ENCODE peak calls at places on chromosomes 16 and 17, in seven cellular contexts. One of them, this sample, is unnamed.

GRCh38 chr17:62004388-62004787 is 60.7 kb downstream of the MED13 start:
- DNase-seq in pancreas: no peak
- DNase-seq in heart right ventricle: no peak
- DNase-seq in OCI-LY7: no peak
- DNase-seq in tibial artery: no peak
- DNase-seq in Panc1: no peak
- DNase-seq in AG04450: no peak
- DNase-seq in this sample: no peak

GRCh38 chr16:77732241-77732946 is 10.1 kb downstream of the NUDT7 start:
- DNase-seq in pancreas: no peak
- DNase-seq in heart right ventricle: no peak
- DNase-seq in OCI-LY7: no peak
- DNase-seq in tibial artery: no peak
- DNase-seq in Panc1: no peak
- DNase-seq in AG04450: peak
- DNase-seq in this sample: no peak

GRCh38 chr16:54208262-54208661 is 78.3 kb downstream of the IRX3 start:
- DNase-seq in pancreas: no peak
- DNase-seq in heart right ventricle: no peak
- DNase-seq in OCI-LY7: no peak
- DNase-seq in tibial artery: no peak
- DNase-seq in Panc1: no peak
- DNase-seq in AG04450: no peak
- DNase-seq in this sample: no peak

GRCh38 chr16:48542020-48542473 is 67.9 kb downstream of the N4BP1 start:
- DNase-seq in pancreas: no peak
- DNase-seq in heart right ventricle: peak
- DNase-seq in OCI-LY7: peak
- DNase-seq in tibial artery: peak
- DNase-seq in Panc1: peak
- DNase-seq in AG04450: no peak
- DNase-seq in this sample: peak

GRCh38 chr17:35795007-35795870 is at the start of gene MMP28:
- DNase-seq in pancreas: peak
- DNase-seq in heart right ventricle: no peak
- DNase-seq in OCI-LY7: no peak
- DNase-seq in tibial artery: no peak
- DNase-seq in Panc1: no peak
- DNase-seq in AG04450: no peak
- DNase-seq in this sample: peak

GRCh38 chr17:78844301-78845005 is 3.8 kb upstream of the USP36 start:
- DNase-seq in pancreas: no peak
- DNase-seq in heart right ventricle: no peak
- DNase-seq in OCI-LY7: no peak
- DNase-seq in tibial artery: no peak
- DNase-seq in Panc1: no peak
- DNase-seq in AG04450: no peak
- DNase-seq in this sample: no peak

GRCh38 chr16:87454391-87454790 is 38.4 kb downstream of the ZCCHC14 start:
- DNase-seq in pancreas: no peak
- DNase-seq in heart right ventricle: no peak
- DNase-seq in OCI-LY7: no peak
- DNase-seq in tibial artery: no peak
- DNase-seq in Panc1: no peak
- DNase-seq in AG04450: no peak
- DNase-seq in this sample: no peak

GRCh38 chr17:65554568-65555223 is 6.8 kb downstream of the AXIN2 start:
- DNase-seq in pancreas: peak
- DNase-seq in heart right ventricle: peak
- DNase-seq in OCI-LY7: no peak
- DNase-seq in tibial artery: no peak
- DNase-seq in Panc1: no peak
- DNase-seq in AG04450: no peak
- DNase-seq in this sample: no peak

GRCh38 chr17:16927641-16928321 is 44.1 kb downstream of the TNFRSF13B start:
- DNase-seq in pancreas: peak
- DNase-seq in heart right ventricle: no peak
- DNase-seq in OCI-LY7: no peak
- DNase-seq in tibial artery: peak
- DNase-seq in Panc1: no peak
- DNase-seq in AG04450: no peak
- DNase-seq in this sample: no peak

GRCh38 chr17:66691644-66692500 is 143.0 kb upstream of the CACNG5 start:
- DNase-seq in pancreas: no peak
- DNase-seq in heart right ventricle: no peak
- DNase-seq in OCI-LY7: no peak
- DNase-seq in tibial artery: no peak
- DNase-seq in Panc1: peak
- DNase-seq in AG04450: peak
- DNase-seq in this sample: no peak

GRCh38 chr16:2040450-2041105 is 7.1 kb downstream of the NTHL1 start:
- DNase-seq in pancreas: no peak
- DNase-seq in heart right ventricle: no peak
- DNase-seq in OCI-LY7: no peak
- DNase-seq in tibial artery: no peak
- DNase-seq in Panc1: no peak
- DNase-seq in AG04450: no peak
- DNase-seq in this sample: no peak

GRCh38 chr17:62802531-62803205 is 5.4 kb downstream of the MARCHF10 start:
- DNase-seq in pancreas: no peak
- DNase-seq in heart right ventricle: no peak
- DNase-seq in OCI-LY7: no peak
- DNase-seq in tibial artery: no peak
- DNase-seq in Panc1: no peak
- DNase-seq in AG04450: no peak
- DNase-seq in this sample: no peak

GRCh38 chr16:15509051-15509592 is 74.7 kb downstream of the BMERB1 start:
- DNase-seq in pancreas: no peak
- DNase-seq in heart right ventricle: no peak
- DNase-seq in OCI-LY7: no peak
- DNase-seq in tibial artery: no peak
- DNase-seq in Panc1: no peak
- DNase-seq in AG04450: no peak
- DNase-seq in this sample: no peak

GRCh38 chr17:6592193-6592592 is 35.8 kb upstream of the PITPNM3 start:
- DNase-seq in pancreas: no peak
- DNase-seq in heart right ventricle: no peak
- DNase-seq in OCI-LY7: no peak
- DNase-seq in tibial artery: no peak
- DNase-seq in Panc1: no peak
- DNase-seq in AG04450: no peak
- DNase-seq in this sample: no peak

GRCh38 chr17:6588165-6588564 is 31.8 kb upstream of the PITPNM3 start:
- DNase-seq in pancreas: no peak
- DNase-seq in heart right ventricle: no peak
- DNase-seq in OCI-LY7: no peak
- DNase-seq in tibial artery: no peak
- DNase-seq in Panc1: no peak
- DNase-seq in AG04450: no peak
- DNase-seq in this sample: no peak

GRCh38 chr17:6587310-6587709 is 31.0 kb upstream of the PITPNM3 start:
- DNase-seq in pancreas: no peak
- DNase-seq in heart right ventricle: no peak
- DNase-seq in OCI-LY7: no peak
- DNase-seq in tibial artery: no peak
- DNase-seq in Panc1: no peak
- DNase-seq in AG04450: no peak
- DNase-seq in this sample: no peak

GRCh38 chr17:6589266-6589946 is 33.1 kb upstream of the PITPNM3 start:
- DNase-seq in pancreas: no peak
- DNase-seq in heart right ventricle: no peak
- DNase-seq in OCI-LY7: no peak
- DNase-seq in tibial artery: no peak
- DNase-seq in Panc1: no peak
- DNase-seq in AG04450: no peak
- DNase-seq in this sample: no peak

DNA sequence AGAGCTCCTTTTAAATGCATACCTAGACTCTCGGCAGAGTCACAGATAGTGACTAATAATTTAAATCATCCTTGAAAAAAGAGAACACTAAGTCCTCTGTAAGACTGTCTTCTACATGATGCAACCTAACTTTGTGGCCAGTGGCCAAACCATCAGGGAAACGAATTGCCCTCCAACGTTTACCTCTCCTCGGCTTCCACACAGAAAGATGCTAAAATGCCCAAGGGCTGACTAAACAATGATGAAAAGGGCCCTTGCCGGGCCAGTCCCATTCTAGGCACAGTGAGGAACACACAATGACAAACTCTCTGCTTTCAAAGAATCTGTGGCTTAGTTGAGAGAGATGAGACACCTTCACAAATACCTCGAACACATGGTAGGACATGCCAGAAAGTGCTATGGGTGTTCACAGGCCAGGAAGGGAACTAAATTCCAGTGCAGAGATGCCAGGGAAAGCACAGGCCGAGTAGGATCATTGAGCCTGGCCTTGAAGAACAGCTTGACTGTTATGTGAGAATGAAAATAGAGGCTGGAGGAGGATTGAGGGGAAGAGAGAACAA is 35.3 kb upstream of the PITPNM3 start:
- DNase-seq in pancreas: no peak
- DNase-seq in heart right ventricle: no peak
- DNase-seq in OCI-LY7: no peak
- DNase-seq in tibial artery: no peak
- DNase-seq in Panc1: no peak
- DNase-seq in AG04450: peak
- DNase-seq in this sample: peak
- H3K27ac ChIP-seq in pancreas: peak
- H3K27ac ChIP-seq in heart right ventricle: no peak
- H3K27ac ChIP-seq in OCI-LY7: no peak
- H3K27ac ChIP-seq in tibial artery: no peak
- H3K27ac ChIP-seq in Panc1: no peak
- H3K27ac ChIP-seq in AG04450: peak
- H3K27ac ChIP-seq in this sample: peak

DNA sequence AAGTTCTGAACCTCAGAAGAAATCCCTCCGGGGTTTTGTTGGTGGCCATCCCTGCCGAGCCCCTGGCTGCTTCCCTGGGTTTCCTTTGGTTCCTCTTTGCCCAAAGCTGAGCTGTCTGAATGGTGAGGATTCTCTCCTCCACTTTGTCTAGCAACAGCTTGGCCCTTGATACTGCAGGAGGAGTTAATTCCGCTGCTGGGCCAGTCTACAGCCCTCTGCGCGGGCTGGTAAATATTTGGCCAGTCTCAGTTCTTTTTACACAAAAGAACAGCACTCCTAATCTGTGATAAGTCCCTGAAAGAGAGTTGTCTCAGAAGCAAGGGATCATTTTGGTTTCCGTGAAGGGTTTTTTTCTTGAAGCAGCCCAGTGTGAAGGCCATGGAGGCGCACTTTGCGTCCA is 171.0 kb downstream of the RAB11FIP4 start:
- DNase-seq in pancreas: no peak
- DNase-seq in heart right ventricle: no peak
- DNase-seq in OCI-LY7: no peak
- DNase-seq in tibial artery: no peak
- DNase-seq in Panc1: no peak
- DNase-seq in AG04450: no peak
- DNase-seq in this sample: no peak
- TF ChIP-seq CTCF in pancreas: no peak
- TF ChIP-seq CTCF in heart right ventricle: no peak
- TF ChIP-seq CTCF in OCI-LY7: no peak
- TF ChIP-seq CTCF in tibial artery: no peak
- TF ChIP-seq CTCF in Panc1: no peak
- TF ChIP-seq CTCF in AG04450: no peak
- TF ChIP-seq CTCF in this sample: no peak

GRCh38 chr17:43556292-43556691 is 10.2 kb upstream of the ETV4 start:
- DNase-seq in pancreas: no peak
- DNase-seq in heart right ventricle: no peak
- DNase-seq in OCI-LY7: no peak
- DNase-seq in tibial artery: peak
- DNase-seq in Panc1: no peak
- DNase-seq in AG04450: no peak
- DNase-seq in this sample: peak
- H3K27ac ChIP-seq in pancreas: no peak
- H3K27ac ChIP-seq in heart right ventricle: no peak
- H3K27ac ChIP-seq in OCI-LY7: no peak
- H3K27ac ChIP-seq in tibial artery: no peak
- H3K27ac ChIP-seq in Panc1: no peak
- H3K27ac ChIP-seq in AG04450: no peak
- H3K27ac ChIP-seq in this sample: peak

GRCh38 chr17:82062984-82063368 is 2.6 kb downstream of the DUS1L start:
- DNase-seq in pancreas: no peak
- DNase-seq in heart right ventricle: no peak
- DNase-seq in OCI-LY7: no peak
- DNase-seq in tibial artery: no peak
- DNase-seq in Panc1: no peak
- DNase-seq in AG04450: no peak
- DNase-seq in this sample: no peak

GRCh38 chr17:82063424-82064415 is 1.9 kb downstream of the DUS1L start:
- DNase-seq in pancreas: no peak
- DNase-seq in heart right ventricle: no peak
- DNase-seq in OCI-LY7: no peak
- DNase-seq in tibial artery: no peak
- DNase-seq in Panc1: no peak
- DNase-seq in AG04450: no peak
- DNase-seq in this sample: no peak

GRCh38 chr17:82060614-82061013 is 5.0 kb downstream of the DUS1L start:
- DNase-seq in pancreas: no peak
- DNase-seq in heart right ventricle: no peak
- DNase-seq in OCI-LY7: no peak
- DNase-seq in tibial artery: no peak
- DNase-seq in Panc1: no peak
- DNase-seq in AG04450: no peak
- DNase-seq in this sample: no peak

GRCh38 chr17:82061047-82061925 is 4.3 kb downstream of the DUS1L start:
- DNase-seq in pancreas: no peak
- DNase-seq in heart right ventricle: no peak
- DNase-seq in OCI-LY7: no peak
- DNase-seq in tibial artery: no peak
- DNase-seq in Panc1: no peak
- DNase-seq in AG04450: no peak
- DNase-seq in this sample: no peak

DNA sequence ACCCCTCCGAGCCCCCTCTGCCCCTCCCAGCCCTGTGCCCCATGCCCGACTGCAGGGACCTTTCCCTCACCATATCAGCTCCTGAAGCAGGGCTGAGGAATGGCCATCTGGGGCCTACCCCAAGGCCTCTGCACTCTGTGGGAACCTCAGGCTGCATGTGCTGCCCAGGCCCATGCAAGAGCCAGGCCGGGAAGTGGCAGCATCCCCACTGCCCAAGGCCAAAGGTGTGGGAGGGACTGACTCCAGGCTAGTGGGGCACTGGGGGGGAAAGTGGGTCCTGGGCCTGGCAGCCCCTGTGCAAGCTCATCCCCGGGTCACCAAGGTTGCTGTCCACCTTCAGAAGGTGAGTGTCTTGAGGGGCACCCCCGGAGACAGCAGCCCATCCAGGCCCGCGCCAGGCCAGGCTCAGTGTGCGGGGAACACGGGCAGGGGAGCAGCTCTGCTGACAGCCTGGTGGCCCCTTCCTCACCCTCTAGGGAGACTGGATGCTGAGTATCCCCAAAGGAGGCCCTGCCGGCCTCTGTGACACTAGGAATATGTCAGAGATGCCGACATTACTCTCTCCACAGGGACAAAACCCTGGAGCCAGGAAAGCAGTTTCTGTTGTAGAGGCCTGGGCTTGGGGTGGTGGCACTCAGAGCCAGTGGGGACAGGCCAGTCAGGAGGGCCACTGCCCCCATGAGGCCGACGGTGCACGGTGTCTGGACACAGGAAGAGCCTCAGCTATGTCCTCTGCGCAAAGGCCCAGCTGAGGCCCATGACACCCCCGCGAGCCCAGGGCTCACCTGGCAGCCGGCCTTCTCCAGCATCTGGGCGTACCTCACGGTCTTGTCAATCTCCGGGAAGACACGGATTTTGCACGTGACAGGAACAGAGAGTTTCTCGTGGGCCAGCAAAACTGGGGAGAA is 3.3 kb downstream of the DUS1L start:
- DNase-seq in pancreas: no peak
- DNase-seq in heart right ventricle: no peak
- DNase-seq in OCI-LY7: no peak
- DNase-seq in tibial artery: no peak
- DNase-seq in Panc1: no peak
- DNase-seq in AG04450: no peak
- DNase-seq in this sample: no peak
- TF ChIP-seq CTCF in pancreas: no peak
- TF ChIP-seq CTCF in heart right ventricle: no peak
- TF ChIP-seq CTCF in OCI-LY7: no peak
- TF ChIP-seq CTCF in tibial artery: no peak
- TF ChIP-seq CTCF in Panc1: no peak
- TF ChIP-seq CTCF in AG04450: no peak
- TF ChIP-seq CTCF in this sample: no peak